ENCODE peak calls at places on chromosomes 3 and 15, in five cellular contexts. T, N, I, W and U are unnamed samples.

GRCh38 chr15:76056931-76057330 is 2.9 kb upstream of the TMEM266 start:
- DNase-seq in T (no peak), N (no peak), I (no peak), W (no peak), U (no peak)

GRCh38 chr15:48657891-48658591 is 12.5 kb upstream of the FBN1 start:
- DNase-seq in T (no peak), N (no peak), I (no peak), W (no peak), U (no peak)

GRCh38 chr15:55820043-55820442 is 77.1 kb upstream of the PRTG start:
- DNase-seq in T (no peak), N (no peak), I (no peak), W (no peak), U (no peak)

GRCh38 chr3:107824822-107825371 is 265.9 kb downstream of the CD47 start:
- DNase-seq in T (no peak), N (no peak), I (no peak), W (no peak), U (no peak)

GRCh38 chr3:6449099-6449498 is 411.8 kb upstream of the GRM7 start:
- DNase-seq in T (no peak), N (no peak), I (no peak), W (no peak), U (no peak)

GRCh38 chr3:69181592-69182211 is 59.3 kb upstream of the LMOD3 start:
- DNase-seq in T (peak; percentile 49), N (no peak), I (peak; percentile 82), W (no peak), U (no peak)

GRCh38 chr15:71011503-71012155 is 103.6 kb upstream of the THSD4 start:
- DNase-seq in T (peak; percentile 27), N (no peak), I (peak; percentile 44), W (no peak), U (peak; percentile 14)

GRCh38 chr3:180871901-180872300 is 40.6 kb upstream of the FXR1 start:
- DNase-seq in T (no peak), N (no peak), I (no peak), W (no peak), U (no peak)

GRCh38 chr3:102114264-102114979 is 265.1 kb downstream of the NFKBIZ start:
- DNase-seq in T (no peak), N (no peak), I (no peak), W (no peak), U (no peak)

GRCh38 chr15:44468713-44469385 is 41.4 kb downstream of the CTDSPL2 start:
- DNase-seq in T (no peak), N (no peak), I (peak; percentile 51), W (no peak), U (no peak)

GRCh38 chr3:184180165-184180564 is 5.5 kb downstream of the AP2M1 start:
- DNase-seq in T (no peak), N (no peak), I (peak; percentile 63), W (no peak), U (no peak)

GRCh38 chr3:30258426-30259392 is 347.7 kb upstream of the TGFBR2 start:
- DNase-seq in T (no peak), N (no peak), I (peak; percentile 32), W (no peak), U (no peak)

GRCh38 chr3:190696777-190697501 is 165.6 kb downstream of the GMNC start:
- DNase-seq in T (peak; percentile 22), N (no peak), I (peak; percentile 62), W (no peak), U (peak; percentile 12)

GRCh38 chr3:73623996-73624362 is 762 bp downstream of the PDZRN3 start:
- DNase-seq in T (peak; percentile 31), N (peak; percentile 67), I (peak; percentile 84), W (peak; percentile 79), U (no peak)

GRCh38 chr15:65893060-65893459 is 23.8 kb downstream of the RAB11A start:
- DNase-seq in T (no peak), N (no peak), I (no peak), W (no peak), U (no peak)

GRCh38 chr15:68833734-68834334 is 13.1 kb upstream of the ANP32A start:
- DNase-seq in T (no peak), N (no peak), I (no peak), W (no peak), U (no peak)

GRCh38 chr3:38643592-38643991 is 5.9 kb downstream of the SCN5A start:
- DNase-seq in T (no peak), N (no peak), I (no peak), W (no peak), U (no peak)

GRCh38 chr3:128998532-128998931 is 2.6 kb upstream of the EFCC1 start:
- DNase-seq in T (no peak), N (no peak), I (peak; percentile 43), W (no peak), U (no peak)

GRCh38 chr3:131535131-131535530 is 32.4 kb upstream of the MRPL3 start:
- DNase-seq in T (no peak), N (no peak), I (no peak), W (no peak), U (no peak)

GRCh38 chr3:105788548-105789036 is 80.2 kb downstream of the CBLB start:
- DNase-seq in T (no peak), N (no peak), I (no peak), W (no peak), U (no peak)

GRCh38 chr3:172092658-172093057 is 53.3 kb downstream of the FNDC3B start:
- DNase-seq in T (no peak), N (no peak), I (no peak), W (no peak), U (no peak)

GRCh38 chr15:35674873-35675781 is 129.2 kb upstream of the DPH6 start:
- DNase-seq in T (no peak), N (no peak), I (peak; percentile 84), W (no peak), U (no peak)

GRCh38 chr15:67510597-67511225 is 10.2 kb upstream of the C15orf61 start:
- DNase-seq in T (no peak), N (no peak), I (peak; percentile 24), W (no peak), U (no peak)

GRCh38 chr3:55639886-55640765 is 153.0 kb upstream of the WNT5A start:
- DNase-seq in T (no peak), N (no peak), I (no peak), W (no peak), U (no peak)

GRCh38 chr15:98875309-98875708 is 132.3 kb downstream of the PGPEP1L start:
- DNase-seq in T (no peak), N (no peak), I (no peak), W (no peak), U (no peak)

GRCh38 chr15:73685561-73685960 is 1.4 kb downstream of the CD276 start:
- DNase-seq in T (no peak), N (no peak), I (peak; percentile 65), W (no peak), U (no peak)

GRCh38 chr15:73685981-73686380 is 1.8 kb downstream of the CD276 start:
- DNase-seq in T (no peak), N (no peak), I (peak; percentile 69), W (no peak), U (no peak)

GRCh38 chr15:73683624-73684536 is at the start of gene CD276:
- DNase-seq in T (peak; percentile 83), N (peak; percentile 82), I (peak; percentile 91), W (peak; percentile 80), U (peak; percentile 80)

GRCh38 chr15:73688455-73688854 is 4.3 kb downstream of the CD276 start:
- DNase-seq in T (peak; percentile 76), N (peak; percentile 16), I (peak; percentile 68), W (no peak), U (no peak)

GRCh38 chr15:73686781-73687256 is 2.6 kb downstream of the CD276 start:
- DNase-seq in T (peak; percentile 73), N (no peak), I (peak; percentile 97), W (no peak), U (no peak)
- H3K4ac ChIP-seq in T (peak overlapping the region; percentile 22), N (no peak overlapping the region), I (peak overlapping the region; percentile 20), W (no peak overlapping the region), U (no peak overlapping the region)

GRCh38 chr3:21393684-21394307 is 357.2 kb downstream of the ZNF385D start:
- DNase-seq in T (no peak), N (no peak), I (no peak), W (no peak), U (no peak)

GRCh38 chr3:21390856-21391255 is 360.2 kb downstream of the ZNF385D start:
- DNase-seq in T (no peak), N (no peak), I (no peak), W (no peak), U (no peak)

GRCh38 chr3:21392521-21392920 is 358.5 kb downstream of the ZNF385D start:
- DNase-seq in T (no peak), N (no peak), I (no peak), W (no peak), U (no peak)

DNA sequence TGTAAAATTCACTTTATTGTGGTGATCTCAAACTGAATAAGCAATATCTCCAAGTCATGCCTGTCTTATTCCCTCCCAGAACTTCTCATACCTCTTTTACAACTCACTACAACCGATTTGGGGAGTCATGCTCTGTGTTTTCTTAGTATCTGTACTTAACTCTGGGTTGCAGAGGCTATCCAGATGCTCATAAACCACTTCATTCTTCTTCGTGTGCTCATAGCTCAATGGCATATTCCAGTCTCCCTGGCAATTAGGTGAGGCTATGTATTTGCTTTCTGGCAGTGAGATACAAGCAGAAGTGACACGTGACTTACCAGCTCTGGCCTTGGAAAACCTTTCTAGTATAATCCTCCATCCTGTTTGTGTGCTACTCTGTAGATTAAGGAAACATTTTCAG is 360.9 kb downstream of the ZNF385D start:
- DNase-seq in T (no peak), N (no peak), I (no peak), W (no peak), U (no peak)
- H2BK12ac ChIP-seq in T (no peak overlapping the region), N (peak overlapping the region; percentile 33), I (no peak overlapping the region), W (no peak overlapping the region), U (no peak overlapping the region)

GRCh38 chr3:50450135-50450911 is 53.1 kb downstream of the CACNA2D2 start:
- DNase-seq in T (peak; percentile 31), N (no peak), I (no peak), W (no peak), U (no peak)

GRCh38 chr3:50445919-50446318 is 57.5 kb downstream of the CACNA2D2 start:
- DNase-seq in T (no peak), N (no peak), I (no peak), W (no peak), U (no peak)

GRCh38 chr3:50444782-50445181 is 58.7 kb downstream of the CACNA2D2 start:
- DNase-seq in T (no peak), N (no peak), I (no peak), W (no peak), U (no peak)

GRCh38 chr3:50448752-50449539 is 54.5 kb downstream of the CACNA2D2 start:
- DNase-seq in T (no peak), N (no peak), I (no peak), W (no peak), U (no peak)

DNA sequence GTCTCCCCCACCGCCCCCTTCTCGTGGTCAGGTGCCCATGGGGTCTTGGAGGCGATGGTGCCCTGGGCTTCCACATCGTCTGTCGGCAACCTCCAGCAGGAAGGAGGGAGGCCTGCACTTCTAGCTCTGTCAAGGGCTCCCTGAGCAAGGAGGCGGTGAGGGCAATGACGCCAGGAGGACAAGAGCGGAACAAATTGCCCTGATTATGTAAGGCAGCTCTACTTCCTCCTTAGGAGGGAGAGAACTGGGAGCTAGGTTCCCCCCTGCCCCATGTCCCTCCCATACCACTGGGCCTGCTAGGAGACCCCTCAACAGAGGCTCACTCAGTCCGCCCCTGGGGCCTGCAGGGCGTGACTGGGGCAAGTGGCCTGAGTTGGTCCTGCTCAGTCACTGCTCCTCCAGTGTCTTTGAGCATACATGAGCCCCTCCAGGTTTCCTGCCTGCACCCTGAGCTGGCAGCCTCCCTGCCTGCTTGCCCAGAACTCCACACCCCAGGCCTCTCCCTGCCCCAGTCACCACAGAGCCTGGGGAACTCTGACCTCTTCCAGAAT is 56.1 kb downstream of the CACNA2D2 start:
- DNase-seq in T (no peak), N (no peak), I (no peak), W (no peak), U (no peak)
- H3K4ac ChIP-seq in T (no peak overlapping the region), N (no peak overlapping the region), I (no peak overlapping the region), W (no peak overlapping the region), U (no peak overlapping the region)

GRCh38 chr3:139491966-139492365 is 15.7 kb upstream of the RBP2 start:
- DNase-seq in T (no peak), N (peak; percentile 83), I (no peak), W (peak; percentile 48), U (no peak)
- H2BK12ac ChIP-seq in T (no peak overlapping the region), N (no peak overlapping the region), I (no peak overlapping the region), W (peak overlapping the region; percentile 22), U (no peak overlapping the region)